ENCODE peak calls at places on chromosomes 2 and 18, in five cellular contexts. Z is GM06990, G is pancreas, T is cardiac fibroblast, D is chondrocyte. A is an unnamed sample.

GRCh38 chr18:24868760-24869237 is 408.4 kb downstream of the HRH4 start:
- DNase-seq in Z (no peak), G (no peak), T (no peak), D (no peak), A (no peak)

GRCh38 chr2:184067502-184067901 is 530.8 kb upstream of the ZNF804A start:
- DNase-seq in Z (no peak), G (no peak), T (no peak), D (no peak), A (peak)

GRCh38 chr2:54549430-54549829 is 93.3 kb downstream of the SPTBN1 start:
- DNase-seq in Z (no peak), D (no peak), G (no peak), T (no peak), A (no peak)

GRCh38 chr2:137942785-137943034 is 21.6 kb upstream of the HNMT start:
- DNase-seq in T (no peak), G (no peak), Z (no peak), D (no peak), A (no peak)

GRCh38 chr2:157471078-157471477 is 27.2 kb upstream of the CYTIP start:
- DNase-seq in D (no peak), G (no peak), T (no peak), Z (no peak), A (no peak)

GRCh38 chr2:176752295-176752694 is 460.3 kb upstream of the HNRNPA3 start:
- DNase-seq in D (no peak), T (no peak), Z (no peak), G (no peak), A (no peak)

GRCh38 chr18:58863539-58864145 is 1.0 kb upstream of the ZNF532 start:
- DNase-seq in T (peak), D (no peak), Z (peak), G (peak), A (peak)

GRCh38 chr2:37616674-37616999 is 54.8 kb downstream of the CDC42EP3 start:
- DNase-seq in T (peak), D (no peak), G (no peak), Z (no peak), A (no peak)

GRCh38 chr2:218152777-218153176 is 14.0 kb downstream of the CXCR1 start:
- DNase-seq in T (no peak), Z (no peak), D (no peak), G (peak), A (no peak)

GRCh38 chr18:79925656-79925979 is 25.8 kb downstream of the SLC66A2 start:
- DNase-seq in T (no peak), Z (no peak), G (no peak), D (peak), A (no peak)

GRCh38 chr18:79923896-79924585 is 27.4 kb downstream of the SLC66A2 start:
- DNase-seq in Z (no peak), G (no peak), D (peak), T (no peak), A (no peak)

GRCh38 chr18:79926306-79926705 is 25.1 kb downstream of the SLC66A2 start:
- DNase-seq in G (no peak), Z (no peak), D (peak), T (no peak), A (no peak)

GRCh38 chr18:79926715-79927596 is 24.5 kb downstream of the SLC66A2 start:
- DNase-seq in D (peak), T (no peak), Z (no peak), G (peak), A (no peak)

DNA sequence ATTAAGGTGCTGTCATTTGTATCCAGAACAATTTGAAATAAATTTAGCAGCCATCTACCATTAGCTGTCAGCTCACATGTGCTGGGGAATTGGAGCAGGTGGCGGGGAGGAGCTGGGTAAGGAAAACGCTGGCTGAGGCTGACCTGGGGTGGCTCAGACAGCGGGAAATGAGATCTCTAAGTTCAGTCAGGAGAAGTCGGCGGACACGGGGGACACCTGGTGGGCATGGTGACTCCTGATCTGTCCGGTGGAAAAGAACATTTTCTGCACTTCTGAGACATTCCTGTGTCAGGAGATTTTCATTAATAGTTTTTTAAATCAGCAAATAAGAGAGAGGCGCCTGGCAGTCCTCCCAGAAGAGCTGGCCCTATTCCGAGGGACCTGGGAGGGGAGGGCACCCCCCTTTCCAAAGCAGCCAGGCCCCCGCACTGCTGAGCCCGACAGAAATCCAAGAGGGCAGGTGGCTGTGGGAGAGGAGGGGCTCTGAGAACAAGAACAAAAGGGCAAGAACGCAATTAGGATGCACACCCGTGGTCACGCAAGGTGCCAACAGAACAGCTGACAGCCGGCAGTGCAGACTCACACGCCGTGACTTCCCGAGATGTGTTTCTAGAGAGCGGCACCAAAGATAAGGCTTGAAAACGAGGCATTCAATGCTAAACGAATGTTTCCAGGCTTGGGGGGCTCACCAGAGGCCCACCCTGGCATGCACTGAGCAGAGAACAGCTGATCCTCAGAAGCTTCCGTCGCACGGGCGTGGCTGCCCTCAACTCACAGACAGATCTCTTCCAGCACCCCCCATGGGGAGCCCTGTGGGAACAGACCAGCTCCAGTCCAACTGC is 26.4 kb downstream of the SLC66A2 start:
- DNase-seq in D (peak), Z (no peak), T (no peak), G (peak), A (peak)
- TF ChIP-seq CTCF in D (no peak), Z (no peak), T (no peak), G (no peak), A (no peak)

DNA sequence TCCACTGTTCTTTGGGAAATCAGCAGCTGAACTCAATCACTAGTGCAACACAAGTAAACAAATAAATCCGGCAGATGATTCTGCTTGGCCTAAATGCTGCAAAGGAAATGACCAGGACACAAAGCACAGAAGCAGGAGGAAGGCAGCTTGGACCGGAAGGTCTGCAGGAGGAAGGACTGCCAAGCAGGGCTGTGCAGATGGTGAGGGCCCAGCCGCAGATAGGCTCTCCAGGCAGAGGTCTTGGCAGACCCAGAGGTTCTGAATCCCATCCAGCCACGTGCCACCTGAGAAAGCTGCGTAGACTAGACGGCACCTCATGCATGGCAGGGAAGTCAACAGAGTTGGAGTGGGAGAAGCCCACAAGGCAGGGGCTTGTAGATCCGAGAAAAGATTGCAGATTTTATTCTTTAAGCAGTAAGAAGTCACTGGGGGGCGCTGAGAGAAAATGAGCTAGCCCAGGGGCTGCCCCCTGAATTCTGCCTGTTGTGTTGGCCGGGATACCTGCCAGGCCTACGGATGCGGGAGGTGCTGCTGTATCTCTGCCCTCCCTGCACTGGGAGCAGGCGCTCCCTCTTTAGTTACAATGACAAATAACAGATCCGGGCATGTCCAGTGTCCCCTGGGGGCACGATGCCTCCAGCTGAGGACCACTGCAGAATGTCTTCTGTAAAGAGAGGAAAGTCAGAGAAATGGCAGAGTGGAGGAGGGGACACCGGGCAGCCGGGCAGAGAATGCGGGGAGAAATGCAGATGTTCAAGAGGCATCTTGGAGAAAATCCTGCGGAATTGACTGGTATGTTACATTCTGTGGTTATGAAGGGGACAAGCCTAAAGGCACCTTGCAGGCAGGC is 153.5 kb downstream of the PXDN start:
- DNase-seq in T (peak), G (no peak), Z (no peak), D (no peak), A (no peak)
- TF ChIP-seq CTCF in T (no peak), G (no peak), Z (no peak), D (peak), A (no peak)

DNA sequence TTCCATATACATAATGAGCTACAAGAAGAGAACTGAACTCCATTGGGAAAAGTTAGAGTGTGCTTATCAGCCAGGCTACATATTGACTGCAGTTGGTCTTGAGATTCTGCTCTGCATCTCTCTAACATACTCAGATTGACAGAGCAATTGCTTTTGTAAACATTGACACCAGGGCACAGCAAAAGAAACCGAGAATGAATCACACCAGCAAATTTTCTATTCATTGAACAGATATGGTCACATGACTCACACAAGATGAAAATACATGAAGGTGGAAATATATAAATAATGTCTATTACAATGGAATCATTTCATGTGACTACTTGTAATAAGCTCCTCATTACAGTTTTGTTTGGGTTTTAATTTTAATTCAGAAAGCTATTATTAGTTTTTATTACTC is 691.9 kb upstream of the TMEFF2 start:
- DNase-seq in G (no peak), D (no peak), T (no peak), Z (no peak), A (no peak)
- TF ChIP-seq CTCF in G (no peak), D (no peak), T (no peak), Z (no peak), A (no peak)

GRCh38 chr2:178528647-178529046 is 48.4 kb downstream of the PLEKHA3 start:
- DNase-seq in D (no peak), G (no peak), Z (no peak), T (no peak), A (no peak)

GRCh38 chr2:178530625-178531142 is 50.4 kb downstream of the PLEKHA3 start:
- DNase-seq in T (no peak), Z (peak), G (no peak), D (no peak), A (no peak)

GRCh38 chr2:178529194-178529593 is 48.9 kb downstream of the PLEKHA3 start:
- DNase-seq in G (no peak), D (no peak), T (no peak), Z (peak), A (no peak)

GRCh38 chr2:178530128-178530527 is 49.9 kb downstream of the PLEKHA3 start:
- DNase-seq in D (no peak), G (no peak), T (no peak), Z (no peak), A (no peak)

DNA sequence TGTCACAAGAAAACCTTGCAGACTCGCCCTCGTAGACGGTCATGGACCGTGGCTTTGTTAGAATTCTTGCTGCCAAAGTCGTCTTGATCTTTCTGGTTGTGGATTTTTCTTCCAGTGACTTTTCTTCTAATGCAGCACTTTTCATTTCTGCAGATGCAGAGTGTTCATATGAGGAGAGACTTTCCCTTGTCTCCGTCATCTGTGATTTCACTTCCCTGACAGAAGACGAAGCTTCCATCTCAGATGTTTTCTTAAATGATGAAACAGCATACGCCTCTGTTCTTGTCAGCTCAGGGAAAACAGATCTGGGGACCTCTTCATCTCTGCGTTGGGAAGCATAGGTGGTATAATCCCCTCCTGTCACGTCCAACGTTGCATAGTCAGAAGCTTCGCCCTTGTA is 50.9 kb downstream of the PLEKHA3 start:
- DNase-seq in Z (no peak), D (no peak), T (no peak), G (no peak), A (no peak)
- TF ChIP-seq CTCF in Z (no peak), D (no peak), T (no peak), G (no peak), A (no peak)

DNA sequence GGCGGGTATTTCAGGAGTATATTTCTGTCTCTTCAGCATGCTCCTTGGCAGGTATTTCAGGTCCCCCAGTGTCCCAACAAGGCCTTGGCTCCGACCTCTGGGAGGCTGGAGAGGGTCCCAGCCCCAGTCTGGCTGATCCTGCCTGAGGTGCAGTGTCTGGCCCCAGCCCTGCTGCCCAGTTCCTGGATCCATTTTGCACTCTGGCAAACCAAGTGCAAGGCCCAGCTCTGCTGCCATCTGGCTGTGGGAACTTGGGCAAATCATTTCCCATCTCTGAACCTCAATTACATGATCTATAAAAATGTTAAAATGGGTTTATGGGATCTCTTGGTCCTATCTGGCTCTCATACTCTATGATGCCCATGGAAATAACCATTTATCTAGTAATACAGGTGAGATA is 63.6 kb downstream of the ZBTB7C start:
- DNase-seq in Z (no peak), T (peak), G (no peak), D (peak), A (no peak)
- TF ChIP-seq CTCF in Z (peak), T (peak), G (no peak), D (peak), A (no peak)

GRCh38 chr2:74501335-74502071 is 2.1 kb upstream of the LBX2 start:
- DNase-seq in D (no peak), T (no peak), G (no peak), Z (no peak), A (no peak)

GRCh38 chr2:74502147-74502719 is 2.8 kb upstream of the LBX2 start:
- DNase-seq in G (peak), D (no peak), T (peak), Z (no peak), A (no peak)

GRCh38 chr2:74504591-74504990 is 2.9 kb downstream of the PCGF1 start:
- DNase-seq in T (no peak), D (no peak), Z (no peak), G (no peak), A (no peak)

GRCh38 chr2:74503506-74504475 is 3.7 kb downstream of the PCGF1 start:
- DNase-seq in Z (no peak), T (peak), G (peak), D (no peak), A (no peak)

DNA sequence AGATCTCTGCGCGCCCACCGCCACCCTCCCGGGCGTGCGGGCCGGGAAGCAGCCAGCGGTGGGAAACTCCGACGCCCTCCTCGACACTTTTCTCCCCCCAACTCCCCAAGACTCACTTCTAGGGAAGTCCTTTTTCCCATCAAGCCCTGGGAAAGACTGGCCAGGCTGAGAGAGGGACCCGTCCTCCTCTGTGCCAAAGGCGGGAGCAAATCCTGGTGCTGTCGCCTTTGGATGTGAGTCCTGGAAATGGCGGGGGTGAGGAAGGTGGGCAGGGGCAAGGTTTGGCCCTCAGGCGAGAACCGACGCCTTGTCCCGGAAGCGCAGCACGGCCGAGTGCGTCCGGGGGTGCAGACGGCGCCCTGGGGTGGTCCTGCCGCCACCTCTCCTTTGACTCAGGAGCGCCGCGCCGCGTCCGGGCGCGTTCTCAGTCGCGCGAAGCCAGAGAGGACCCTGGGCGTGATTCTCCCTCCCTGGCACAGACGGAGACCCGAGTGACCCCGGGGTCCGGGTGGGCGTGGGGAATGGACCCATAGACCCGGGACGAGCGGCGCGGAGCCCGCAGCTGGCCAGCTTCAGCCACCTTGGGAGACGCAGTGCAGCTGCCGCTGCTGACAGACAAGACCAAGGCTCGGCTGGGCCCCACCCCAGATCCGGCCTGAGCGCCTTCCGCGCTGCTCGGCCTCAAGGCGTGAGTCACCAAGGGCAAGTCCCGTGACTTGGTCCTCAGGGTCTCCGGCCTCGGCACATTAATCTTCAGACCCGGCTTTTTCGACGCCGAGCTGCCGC is 3.5 kb upstream of the LBX2 start:
- DNase-seq in D (no peak), Z (peak), T (peak), G (peak), A (peak)
- TF ChIP-seq CTCF in D (peak), Z (peak), T (peak), G (no peak), A (no peak)

A was measured in endothelial cell.